ENCODE peak calls at places on chromosomes 2 and 18, in ten cellular contexts. Q is heart left ventricle; L is IMR-90; W is tibial nerve; N is left ventricle myocardium inferior; X is lower lobe of right lung; D is stomach; E is Peyer's patch; P is CD4-positive, alpha-beta T cell; Z is brain microvascular endothelial cell. B is an unnamed sample. For H3K27me3, the result is how much of the 10 kb centered on the place peaks cover.

GRCh38 chr18:54127759-54128378 is 96.6 kb downstream of the MBD2 start:
- DNase-seq in Q (no peak), L (peak), W (no peak), N (no peak), X (no peak), D (no peak), E (no peak), P (no peak), Z (peak), B (peak)

GRCh38 chr2:113098061-113098460 is 29.3 kb upstream of the IL1RN start:
- DNase-seq in Q (no peak), L (no peak), W (no peak), N (no peak), X (no peak), D (no peak), E (no peak), P (no peak), Z (no peak), B (no peak)

GRCh38 chr18:54247488-54248175 is 21.7 kb upstream of the POLI start:
- DNase-seq in Q (no peak), L (no peak), W (no peak), N (no peak), X (no peak), D (no peak), E (no peak), P (no peak), Z (no peak), B (no peak)

GRCh38 chr2:1011018-1011405 is 60.4 kb downstream of the SNTG2 start:
- DNase-seq in Q (no peak), L (no peak), W (no peak), N (no peak), X (no peak), D (no peak), E (no peak), P (no peak), Z (no peak), B (no peak)

GRCh38 chr18:79472176-79472575 is 76.4 kb downstream of the NFATC1 start:
- DNase-seq in Q (no peak), L (no peak), W (no peak), N (no peak), X (no peak), D (no peak), E (no peak), P (no peak), Z (no peak), B (no peak)

GRCh38 chr2:11969774-11970173 is 223.3 kb downstream of the LPIN1 start:
- DNase-seq in Q (no peak), L (no peak), W (no peak), N (no peak), X (no peak), D (no peak), E (no peak), P (no peak), Z (no peak), B (no peak)

GRCh38 chr2:53802617-53803115 is 15.8 kb downstream of the ERLEC1 start:
- DNase-seq in Q (no peak), L (peak), W (no peak), N (no peak), X (no peak), D (no peak), E (no peak), P (no peak), Z (no peak), B (no peak)

GRCh38 chr2:235940330-235940729 is 227.9 kb downstream of the GBX2 start:
- DNase-seq in Q (peak), L (peak), W (no peak), N (peak), X (no peak), D (no peak), E (peak), P (no peak), Z (peak), B (no peak)

GRCh38 chr2:208025037-208025813 is at the start of gene PLEKHM3:
- DNase-seq in Q (peak), L (peak), W (peak), N (peak), X (peak), D (peak), E (peak), P (peak), Z (peak), B (peak)

GRCh38 chr18:21243041-21243431 is 1.0 kb downstream of the GREB1L start:
- DNase-seq in Q (no peak), L (no peak), W (no peak), N (no peak), X (no peak), D (no peak), E (no peak), P (no peak), Z (no peak), B (no peak)

GRCh38 chr2:230225486-230225885 is at the start of gene SP140:
- DNase-seq in Q (peak), L (no peak), W (no peak), N (peak), X (peak), D (peak), E (peak), P (peak), Z (no peak), B (no peak)

GRCh38 chr2:154394600-154394999 is 303.9 kb upstream of the KCNJ3 start:
- DNase-seq in Q (no peak), L (no peak), W (no peak), N (no peak), X (no peak), D (no peak), E (no peak), P (no peak), Z (no peak), B (no peak)

GRCh38 chr18:6004683-6005082 is 109.4 kb upstream of the TMEM200C start:
- DNase-seq in Q (no peak), L (no peak), W (no peak), N (no peak), X (no peak), D (no peak), E (no peak), P (no peak), Z (no peak), B (no peak)

GRCh38 chr2:191670076-191670475 is 7.9 kb upstream of the NABP1 start:
- DNase-seq in Q (no peak), L (no peak), W (no peak), N (no peak), X (no peak), D (no peak), E (no peak), P (no peak), Z (no peak), B (no peak)

GRCh38 chr2:174924061-174924693 is 81.0 kb downstream of the CHN1 start:
- DNase-seq in Q (no peak), L (no peak), W (no peak), N (no peak), X (no peak), D (no peak), E (no peak), P (no peak), Z (no peak), B (no peak)

GRCh38 chr2:56754627-56755026 is 570.8 kb downstream of the CCDC85A start:
- DNase-seq in Q (peak), L (no peak), W (no peak), N (no peak), X (no peak), D (no peak), E (no peak), P (no peak), Z (no peak), B (no peak)

GRCh38 chr2:67649331-67650071 is 252.4 kb downstream of the ETAA1 start:
- DNase-seq in Q (peak), L (peak), W (no peak), N (peak), X (no peak), D (no peak), E (no peak), P (no peak), Z (no peak), B (no peak)

GRCh38 chr2:180559766-180560165 is 420.6 kb upstream of the UBE2E3 start:
- DNase-seq in Q (no peak), L (no peak), W (no peak), N (no peak), X (no peak), D (no peak), E (no peak), P (no peak), Z (no peak), B (no peak)

GRCh38 chr18:47932603-47933002 is 2.1 kb upstream of the SMAD2 start:
- DNase-seq in Q (no peak), L (no peak), W (no peak), N (no peak), X (no peak), D (no peak), E (no peak), P (no peak), Z (no peak), B (no peak)

GRCh38 chr2:85753525-85754312 is at the start of gene ATOH8:
- DNase-seq in Q (peak), L (peak), W (peak), N (peak), X (peak), D (peak), E (peak), P (no peak), Z (peak), B (peak)

DNA sequence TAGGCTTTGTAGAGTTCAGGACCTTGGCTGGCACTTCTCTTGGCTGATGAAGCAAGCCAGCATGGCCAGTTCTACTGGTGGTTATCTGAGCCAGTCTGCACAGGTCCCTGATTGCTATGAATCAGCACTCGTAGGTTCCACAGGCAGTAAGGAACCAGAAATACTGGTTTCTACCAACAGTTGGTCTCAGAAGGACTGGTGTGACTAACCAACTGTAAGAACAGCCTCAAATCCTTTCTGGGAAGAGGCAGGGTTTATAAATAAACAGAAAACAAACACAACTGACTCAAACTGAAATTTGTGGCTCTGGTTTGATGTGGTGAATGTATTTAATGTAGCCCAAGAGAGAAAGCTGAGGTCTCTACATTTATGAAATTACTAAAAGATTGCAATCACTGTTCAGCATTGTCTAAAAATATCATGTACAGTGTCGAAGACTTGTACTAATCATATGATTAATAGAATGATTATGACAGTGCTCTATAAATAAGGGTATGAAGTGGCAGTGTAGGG is 44.1 kb upstream of the RAPH1 start:
- DNase-seq in Q (no peak), L (peak), W (no peak), N (no peak), X (peak), D (peak), E (peak), P (no peak), Z (peak), B (no peak)
- TF ChIP-seq CTCF in Q (no peak), L (no peak), W (no peak), N (no peak), X (no peak), D (no peak), E (peak), P (no peak), Z (no peak), B (no peak)

GRCh38 chr2:219417374-219417773 is 803 bp upstream of the DES start:
- DNase-seq in Q (peak), L (no peak), W (no peak), N (peak), X (no peak), D (no peak), E (no peak), P (no peak), Z (no peak), B (no peak)

GRCh38 chr2:219416938-219417337 is 1.2 kb upstream of the DES start:
- DNase-seq in Q (peak), L (no peak), W (no peak), N (peak), X (no peak), D (no peak), E (no peak), P (no peak), Z (no peak), B (no peak)

GRCh38 chr2:219419331-219420197 is 1.4 kb downstream of the DES start:
- DNase-seq in Q (peak), L (no peak), W (no peak), N (peak), X (no peak), D (no peak), E (no peak), P (no peak), Z (no peak), B (no peak)

GRCh38 chr2:219418155-219418569 is at the start of gene DES:
- DNase-seq in Q (peak), L (no peak), W (no peak), N (peak), X (no peak), D (no peak), E (no peak), P (no peak), Z (no peak), B (no peak)

DNA sequence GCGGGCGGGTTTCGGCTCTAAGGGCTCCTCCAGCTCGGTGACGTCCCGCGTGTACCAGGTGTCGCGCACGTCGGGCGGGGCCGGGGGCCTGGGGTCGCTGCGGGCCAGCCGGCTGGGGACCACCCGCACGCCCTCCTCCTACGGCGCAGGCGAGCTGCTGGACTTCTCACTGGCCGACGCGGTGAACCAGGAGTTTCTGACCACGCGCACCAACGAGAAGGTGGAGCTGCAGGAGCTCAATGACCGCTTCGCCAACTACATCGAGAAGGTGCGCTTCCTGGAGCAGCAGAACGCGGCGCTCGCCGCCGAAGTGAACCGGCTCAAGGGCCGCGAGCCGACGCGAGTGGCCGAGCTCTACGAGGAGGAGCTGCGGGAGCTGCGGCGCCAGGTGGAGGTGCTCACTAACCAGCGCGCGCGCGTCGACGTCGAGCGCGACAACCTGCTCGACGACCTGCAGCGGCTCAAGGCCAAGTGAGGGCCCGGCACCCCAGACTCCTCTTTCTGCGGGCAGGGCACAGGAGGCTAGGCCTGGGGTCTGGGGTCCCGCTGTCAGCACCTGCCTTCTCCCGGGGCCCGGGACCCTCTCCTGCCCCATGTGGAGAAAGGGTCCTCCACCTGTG is 503 bp downstream of the DES start:
- DNase-seq in Q (no peak), L (no peak), W (no peak), N (no peak), X (no peak), D (no peak), E (no peak), P (no peak), Z (no peak), B (no peak)
- H3K27ac ChIP-seq in Q (peak), L (no peak), W (no peak), N (peak), X (no peak), D (peak), E (peak), P (no peak), Z (no peak), B (no peak)

GRCh38 chr18:59301974-59302373 is 16.5 kb downstream of the CPLX4 start:
- DNase-seq in Q (no peak), L (no peak), W (no peak), N (no peak), X (no peak), D (no peak), E (no peak), P (no peak), Z (no peak), B (no peak)
- H3K27me3 ChIP-seq in Q (under half), L (half or more), W (under half), N (half or more), X (under half), D (under half), E (under half), P (under half), Z (under half), B (under half)

GRCh38 chr2:218074031-218074430 is 5.0 kb downstream of the RUFY4 start:
- DNase-seq in Q (no peak), L (peak), W (no peak), N (no peak), X (peak), D (peak), E (no peak), P (no peak), Z (peak), B (no peak)
- TF ChIP-seq CTCF in Q (peak), L (peak), W (no peak), N (peak), X (peak), D (peak), E (peak), P (no peak), Z (peak), B (no peak)

DNA sequence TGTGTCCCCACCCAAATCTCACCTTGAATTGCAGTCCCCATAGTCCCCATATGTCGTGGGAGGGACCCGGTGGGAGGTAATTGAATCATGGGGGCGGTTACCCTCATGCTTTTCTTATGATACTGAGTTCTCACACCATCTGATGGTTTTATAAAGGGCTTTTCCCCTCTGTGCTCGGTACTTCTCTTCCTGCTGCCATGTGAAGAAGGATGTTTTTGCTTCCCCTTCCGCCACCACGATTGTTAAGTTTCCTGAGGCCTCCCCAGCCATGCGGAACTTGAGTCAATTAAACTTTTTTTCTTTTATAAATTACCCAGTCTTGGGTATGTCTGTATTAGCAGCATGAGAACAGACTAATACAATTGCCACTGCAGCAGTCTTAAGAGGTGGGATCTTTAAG is 134.9 kb downstream of the LTBP1 start:
- DNase-seq in Q (no peak), L (no peak), W (no peak), N (no peak), X (no peak), D (no peak), E (no peak), P (no peak), Z (no peak), B (no peak)
- H3K27ac ChIP-seq in Q (no peak), L (no peak), W (no peak), N (no peak), X (no peak), D (no peak), E (no peak), P (no peak), Z (no peak), B (no peak)